ENCODE peak calls at places on chromosomes 6 and 20, in six cellular contexts. One of them, this sample, is unnamed.
A peak's percentile ranks its signal among the peaks of the same experiment; 100 is the strongest.

GRCh38 chr20:46331612-46332361 is 23.5 kb upstream of the CDH22 start:
- DNase-seq in activated B cell treated with CpG ODN at 0.5 μM for 24 hours: no peak
- DNase-seq in CD4-positive, alpha-beta memory T cell: no peak
- DNase-seq in cortex of kidney: no peak
- DNase-seq in iris pigment epithelial cell: no peak
- DNase-seq in AG04449: no peak
- DNase-seq in this sample: no peak

GRCh38 chr6:97705568-97705967 is 422.6 kb upstream of the MMS22L start:
- DNase-seq in AG04449: no peak
- DNase-seq in cortex of kidney: no peak
- DNase-seq in iris pigment epithelial cell: peak; percentile 14
- DNase-seq in activated B cell treated with CpG ODN at 0.5 μM for 24 hours: no peak
- DNase-seq in CD4-positive, alpha-beta memory T cell: no peak
- DNase-seq in this sample: no peak

GRCh38 chr20:48275325-48275724 is 490.0 kb upstream of the SULF2 start:
- DNase-seq in CD4-positive, alpha-beta memory T cell: no peak
- DNase-seq in iris pigment epithelial cell: no peak
- DNase-seq in AG04449: no peak
- DNase-seq in activated B cell treated with CpG ODN at 0.5 μM for 24 hours: no peak
- DNase-seq in cortex of kidney: no peak
- DNase-seq in this sample: no peak

GRCh38 chr6:1624071-1624847 is 14.5 kb downstream of the FOXC1 start:
- DNase-seq in iris pigment epithelial cell: peak; percentile 53
- DNase-seq in activated B cell treated with CpG ODN at 0.5 μM for 24 hours: no peak
- DNase-seq in CD4-positive, alpha-beta memory T cell: no peak
- DNase-seq in cortex of kidney: no peak
- DNase-seq in AG04449: no peak
- DNase-seq in this sample: no peak

GRCh38 chr20:300345-300744 is 3.0 kb downstream of the ZCCHC3 start:
- DNase-seq in AG04449: no peak
- DNase-seq in CD4-positive, alpha-beta memory T cell: no peak
- DNase-seq in iris pigment epithelial cell: no peak
- DNase-seq in activated B cell treated with CpG ODN at 0.5 μM for 24 hours: no peak
- DNase-seq in cortex of kidney: no peak
- DNase-seq in this sample: no peak

GRCh38 chr6:132812255-132812732 is 2.1 kb upstream of the RPS12 start:
- DNase-seq in CD4-positive, alpha-beta memory T cell: no peak
- DNase-seq in activated B cell treated with CpG ODN at 0.5 μM for 24 hours: no peak
- DNase-seq in AG04449: no peak
- DNase-seq in cortex of kidney: no peak
- DNase-seq in iris pigment epithelial cell: peak; percentile 75
- DNase-seq in this sample: no peak

GRCh38 chr6:111846511-111847409 is 26.5 kb downstream of the FYN start:
- DNase-seq in AG04449: no peak
- DNase-seq in CD4-positive, alpha-beta memory T cell: peak; percentile 76
- DNase-seq in iris pigment epithelial cell: no peak
- DNase-seq in activated B cell treated with CpG ODN at 0.5 μM for 24 hours: no peak
- DNase-seq in cortex of kidney: no peak
- DNase-seq in this sample: no peak

GRCh38 chr20:1185781-1186334 is 1.1 kb upstream of the TMEM74B start:
- DNase-seq in activated B cell treated with CpG ODN at 0.5 μM for 24 hours: no peak
- DNase-seq in CD4-positive, alpha-beta memory T cell: peak; percentile 30
- DNase-seq in AG04449: no peak
- DNase-seq in iris pigment epithelial cell: peak; percentile 58
- DNase-seq in cortex of kidney: no peak
- DNase-seq in this sample: peak; percentile 7

GRCh38 chr6:35262596-35262995 is 3.1 kb downstream of the ZNF76 start:
- DNase-seq in activated B cell treated with CpG ODN at 0.5 μM for 24 hours: no peak
- DNase-seq in CD4-positive, alpha-beta memory T cell: no peak
- DNase-seq in cortex of kidney: no peak
- DNase-seq in iris pigment epithelial cell: peak; percentile 46
- DNase-seq in AG04449: no peak
- DNase-seq in this sample: no peak

GRCh38 chr6:42459888-42460287 is 8.2 kb upstream of the TRERF1 start:
- DNase-seq in activated B cell treated with CpG ODN at 0.5 μM for 24 hours: no peak
- DNase-seq in CD4-positive, alpha-beta memory T cell: no peak
- DNase-seq in iris pigment epithelial cell: no peak
- DNase-seq in AG04449: no peak
- DNase-seq in cortex of kidney: no peak
- DNase-seq in this sample: no peak

This sample was measured in naive B cell.